ENCODE peak calls at places on chromosomes 2 and 18, in six cellular contexts. J is CD8-positive, alpha-beta T cell; P is sigmoid colon; U is endothelial cell; F is prostate gland; X is adrenal gland. A is an unnamed sample.
A peak's percentile ranks its signal among the peaks of the same experiment; 100 is the strongest.

GRCh38 chr2:86622878-86623548 is 652 bp downstream of the RNF103 start:
- DNase-seq in F (peak; percentile 49), J (peak; percentile 26), P (peak; percentile 74), U (peak; percentile 66), X (peak; percentile 67), A (peak; percentile 58)

GRCh38 chr18:34493099-34493544 is 217.0 kb upstream of the DTNA start:
- DNase-seq in U (peak; percentile 71), F (peak; percentile 10), X (peak; percentile 74), P (peak; percentile 84), J (no peak), A (no peak)

GRCh38 chr18:59821983-59822382 is 77.8 kb upstream of the PMAIP1 start:
- DNase-seq in F (no peak), J (no peak), P (no peak), U (no peak), X (no peak), A (no peak)

GRCh38 chr2:14423145-14423906 is 209.2 kb upstream of the LRATD1 start:
- DNase-seq in P (no peak), J (no peak), F (no peak), X (no peak), U (no peak), A (no peak)

GRCh38 chr2:121634354-121635307 is 14.6 kb downstream of the CLASP1 start:
- DNase-seq in F (peak; percentile 20), X (no peak), J (no peak), U (no peak), P (no peak), A (no peak)

GRCh38 chr2:231245253-231246094 is 47.0 kb downstream of the ARMC9 start:
- DNase-seq in X (no peak), J (no peak), U (no peak), P (no peak), F (no peak), A (no peak)

GRCh38 chr2:172131713-172132555 is 29.2 kb upstream of the DLX2 start:
- DNase-seq in F (no peak), J (no peak), U (no peak), P (no peak), X (no peak), A (no peak)

GRCh38 chr2:174836345-174836999 is 72.2 kb upstream of the CHRNA1 start:
- DNase-seq in J (no peak), U (no peak), P (no peak), F (no peak), X (no peak), A (no peak)

GRCh38 chr2:30981101-30981500 is 157.1 kb downstream of the GALNT14 start:
- DNase-seq in X (no peak), J (no peak), F (peak; percentile 25), U (no peak), P (no peak), A (no peak)

GRCh38 chr2:10765461-10765860 is 44.0 kb downstream of the ATP6V1C2 start:
- DNase-seq in P (peak; percentile 47), U (no peak), J (no peak), X (no peak), F (no peak), A (no peak)

GRCh38 chr2:10668402-10669012 is 21.3 kb downstream of the NOL10 start:
- DNase-seq in X (no peak), P (no peak), F (peak; percentile 50), J (no peak), U (peak; percentile 27), A (no peak)

GRCh38 chr2:30947686-30948085 is 140.4 kb upstream of the CAPN13 start:
- DNase-seq in J (no peak), P (no peak), F (no peak), X (no peak), U (no peak), A (no peak)

GRCh38 chr2:167986223-167986622 is 261.2 kb downstream of the STK39 start:
- DNase-seq in U (no peak), J (no peak), X (no peak), P (no peak), F (no peak), A (no peak)

GRCh38 chr2:101442042-101442666 is 32.8 kb downstream of the RFX8 start:
- DNase-seq in U (no peak), X (no peak), P (no peak), J (no peak), F (no peak), A (no peak)

GRCh38 chr2:33583194-33583938 is 15.7 kb downstream of the FAM98A start:
- DNase-seq in P (no peak), J (peak; percentile 16), U (no peak), X (no peak), F (no peak), A (no peak)

GRCh38 chr2:159892990-159893389 is 95.0 kb upstream of the CD302 start:
- DNase-seq in X (no peak), F (no peak), J (no peak), U (no peak), P (no peak), A (no peak)

GRCh38 chr2:115294999-115295398 is 852.6 kb downstream of the DPP10 start:
- DNase-seq in P (no peak), U (no peak), J (no peak), F (no peak), X (no peak), A (no peak)

GRCh38 chr2:33484042-33484621 is 7.7 kb downstream of the RASGRP3 start:
- DNase-seq in X (no peak), F (no peak), J (no peak), U (no peak), P (no peak), A (no peak)

GRCh38 chr18:73270919-73271318 is 403.1 kb upstream of the NETO1 start:
- DNase-seq in J (no peak), U (no peak), P (no peak), F (no peak), X (no peak), A (no peak)

GRCh38 chr2:136582631-136583205 is 182.6 kb upstream of the THSD7B start:
- DNase-seq in P (no peak), X (peak; percentile 20), F (peak; percentile 28), J (no peak), U (peak; percentile 59), A (no peak)

GRCh38 chr18:54684786-54685185 is 93.7 kb downstream of the DYNAP start:
- DNase-seq in U (peak; percentile 22), X (no peak), P (no peak), J (no peak), F (no peak), A (no peak)

GRCh38 chr18:54675076-54675475 is 84.0 kb downstream of the DYNAP start:
- DNase-seq in U (no peak), X (no peak), P (no peak), F (no peak), J (no peak), A (no peak)

DNA sequence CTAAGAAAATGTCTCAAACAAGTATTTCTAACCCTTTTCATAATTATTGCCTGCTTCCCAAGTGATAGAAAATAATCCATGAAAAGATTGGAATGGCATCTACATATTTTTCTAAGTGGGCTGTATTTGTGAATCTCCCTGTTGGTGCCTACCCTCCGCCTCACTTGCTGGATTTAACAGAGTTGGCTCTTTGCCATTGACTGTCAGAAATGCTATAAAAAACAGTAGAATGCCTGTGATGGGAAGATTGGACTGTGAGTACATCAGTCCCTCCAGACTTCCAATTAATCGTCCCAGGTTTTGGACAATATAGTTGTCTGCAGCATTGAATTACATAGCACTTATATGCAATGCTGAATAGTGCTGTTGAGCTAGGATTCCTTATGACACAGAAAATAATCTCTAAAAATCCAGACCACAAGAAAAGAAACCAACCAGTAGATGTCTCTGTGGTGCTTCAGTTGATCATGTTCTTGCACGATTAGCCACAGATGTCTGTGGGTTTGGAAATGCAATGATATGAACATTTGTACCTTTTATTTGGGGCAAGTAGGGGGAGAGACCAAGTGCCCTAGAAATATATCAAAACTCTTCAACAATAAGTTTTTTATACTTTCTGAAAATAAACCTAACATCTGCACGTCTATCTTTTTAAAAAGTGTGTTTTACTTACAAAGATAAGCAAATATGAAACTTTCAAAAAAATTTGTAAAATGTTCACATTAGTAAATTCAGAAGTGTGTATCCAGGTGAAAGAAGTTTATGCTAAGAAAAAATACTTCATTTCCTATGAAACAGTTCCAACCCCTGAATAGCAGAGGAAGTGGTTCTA is 88.5 kb downstream of the DYNAP start:
- DNase-seq in U (no peak), J (no peak), P (no peak), X (no peak), F (peak; percentile 39), A (no peak)
- TF ChIP-seq CTCF in U (no peak), J (no peak), P (no peak), X (peak; percentile 4), F (peak; percentile 59), A (peak; percentile 46)

GRCh38 chr18:30381826-30382225 is 660.7 kb downstream of the DSC3 start:
- DNase-seq in P (no peak), U (no peak), F (no peak), J (no peak), X (no peak), A (no peak)

GRCh38 chr18:30376515-30376914 is 666.0 kb downstream of the DSC3 start:
- DNase-seq in J (no peak), U (no peak), P (no peak), F (no peak), X (no peak), A (no peak)
- TF ChIP-seq CTCF in J (no peak), U (peak; percentile 26), P (no peak), F (no peak), X (no peak), A (no peak)

DNA sequence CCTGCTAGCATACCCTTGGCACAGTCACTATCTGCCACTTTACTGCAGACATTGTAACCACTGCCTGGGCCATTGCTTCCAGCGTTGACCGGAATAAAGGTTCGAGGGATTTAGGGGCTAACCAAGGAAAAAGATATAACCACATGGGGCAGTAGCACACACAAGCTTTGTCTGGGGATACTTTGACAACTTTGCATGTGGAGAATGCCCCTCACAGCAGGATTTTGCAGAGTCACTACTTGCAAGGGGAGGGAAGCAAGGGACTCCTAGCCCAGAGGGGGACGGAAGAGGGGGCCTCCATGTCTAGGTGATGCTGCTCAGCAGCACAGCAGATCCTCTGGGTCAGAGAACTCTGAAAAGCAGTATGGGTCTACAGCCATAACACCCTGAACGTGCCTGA is 138.7 kb downstream of the SPP2 start:
- DNase-seq in P (no peak), U (no peak), J (no peak), F (no peak), X (no peak), A (no peak)
- TF ChIP-seq CTCF in P (no peak), U (no peak), J (no peak), F (no peak), X (no peak), A (no peak)

GRCh38 chr18:10015941-10016819 is 102.4 kb downstream of the VAPA start:
- DNase-seq in U (no peak), P (peak; percentile 78), X (no peak), J (no peak), F (no peak), A (no peak)
- TF ChIP-seq CTCF in U (no peak), P (peak; percentile 23), X (no peak), J (no peak), F (no peak), A (no peak)

A was measured in natural killer cell.